ENCODE peak calls at places on chromosomes 7 and 10, in six cellular contexts. One of them, this sample, is unnamed.

GRCh38 chr7:140222797-140223196 is 46.0 kb upstream of the KDM7A start:
- DNase-seq in mesothelial cell of epicardium: no peak
- DNase-seq in pancreas: no peak
- DNase-seq in GF-D8: no peak
- DNase-seq in WERI-Rb-1: no peak
- DNase-seq in CD8-positive, alpha-beta memory T cell: no peak
- DNase-seq in this sample: no peak

GRCh38 chr7:77553123-77553522 is 16.0 kb downstream of the PTPN12 start:
- DNase-seq in mesothelial cell of epicardium: no peak
- DNase-seq in CD8-positive, alpha-beta memory T cell: no peak
- DNase-seq in WERI-Rb-1: no peak
- DNase-seq in GF-D8: no peak
- DNase-seq in pancreas: no peak
- DNase-seq in this sample: no peak

GRCh38 chr10:84497978-84498377 is 169.6 kb downstream of the CCSER2 start:
- DNase-seq in GF-D8: no peak
- DNase-seq in CD8-positive, alpha-beta memory T cell: no peak
- DNase-seq in WERI-Rb-1: no peak
- DNase-seq in mesothelial cell of epicardium: no peak
- DNase-seq in pancreas: no peak
- DNase-seq in this sample: no peak

GRCh38 chr7:84720456-84721097 is 466.3 kb downstream of the SEMA3D start:
- DNase-seq in mesothelial cell of epicardium: no peak
- DNase-seq in WERI-Rb-1: no peak
- DNase-seq in pancreas: no peak
- DNase-seq in GF-D8: no peak
- DNase-seq in CD8-positive, alpha-beta memory T cell: no peak
- DNase-seq in this sample: no peak

GRCh38 chr7:65938336-65938895 is 43.6 kb downstream of the GUSB start:
- DNase-seq in pancreas: no peak
- DNase-seq in mesothelial cell of epicardium: no peak
- DNase-seq in WERI-Rb-1: no peak
- DNase-seq in GF-D8: no peak
- DNase-seq in CD8-positive, alpha-beta memory T cell: no peak
- DNase-seq in this sample: no peak

GRCh38 chr10:114100848-114101741 is 57.4 kb downstream of the ADRB1 start:
- DNase-seq in GF-D8: no peak
- DNase-seq in mesothelial cell of epicardium: peak
- DNase-seq in WERI-Rb-1: peak
- DNase-seq in pancreas: no peak
- DNase-seq in CD8-positive, alpha-beta memory T cell: no peak
- DNase-seq in this sample: no peak

GRCh38 chr10:17562572-17562971 is 54.6 kb downstream of the HACD1 start:
- DNase-seq in mesothelial cell of epicardium: no peak
- DNase-seq in pancreas: no peak
- DNase-seq in GF-D8: no peak
- DNase-seq in CD8-positive, alpha-beta memory T cell: no peak
- DNase-seq in WERI-Rb-1: no peak
- DNase-seq in this sample: no peak

GRCh38 chr7:105246195-105247078 is 142.3 kb downstream of the SRPK2 start:
- DNase-seq in WERI-Rb-1: no peak
- DNase-seq in CD8-positive, alpha-beta memory T cell: no peak
- DNase-seq in GF-D8: peak
- DNase-seq in pancreas: no peak
- DNase-seq in mesothelial cell of epicardium: no peak
- DNase-seq in this sample: no peak

GRCh38 chr7:151087247-151088018 is 1.2 kb downstream of the AGAP3 start:
- DNase-seq in mesothelial cell of epicardium: peak
- DNase-seq in CD8-positive, alpha-beta memory T cell: peak
- DNase-seq in GF-D8: peak
- DNase-seq in WERI-Rb-1: peak
- DNase-seq in pancreas: peak
- DNase-seq in this sample: no peak

GRCh38 chr10:23035569-23035968 is 59.8 kb upstream of the MSRB2 start:
- DNase-seq in GF-D8: no peak
- DNase-seq in WERI-Rb-1: peak
- DNase-seq in CD8-positive, alpha-beta memory T cell: no peak
- DNase-seq in mesothelial cell of epicardium: no peak
- DNase-seq in pancreas: no peak
- DNase-seq in this sample: no peak

GRCh38 chr7:27186450-27187157 is 1.6 kb upstream of the HOXA11 start:
- DNase-seq in CD8-positive, alpha-beta memory T cell: no peak
- DNase-seq in GF-D8: no peak
- DNase-seq in mesothelial cell of epicardium: no peak
- DNase-seq in pancreas: no peak
- DNase-seq in WERI-Rb-1: peak
- DNase-seq in this sample: no peak

GRCh38 chr10:113232928-113233511 is 283.0 kb downstream of the TCF7L2 start:
- DNase-seq in mesothelial cell of epicardium: no peak
- DNase-seq in CD8-positive, alpha-beta memory T cell: no peak
- DNase-seq in GF-D8: no peak
- DNase-seq in pancreas: no peak
- DNase-seq in WERI-Rb-1: no peak
- DNase-seq in this sample: no peak

GRCh38 chr10:23742368-23742767 is 303.5 kb downstream of the OTUD1 start:
- DNase-seq in CD8-positive, alpha-beta memory T cell: no peak
- DNase-seq in GF-D8: no peak
- DNase-seq in pancreas: no peak
- DNase-seq in mesothelial cell of epicardium: no peak
- DNase-seq in WERI-Rb-1: no peak
- DNase-seq in this sample: no peak

GRCh38 chr10:103854687-103855423 is 521 bp downstream of the SH3PXD2A start:
- DNase-seq in CD8-positive, alpha-beta memory T cell: no peak
- DNase-seq in pancreas: no peak
- DNase-seq in GF-D8: no peak
- DNase-seq in mesothelial cell of epicardium: peak
- DNase-seq in WERI-Rb-1: peak
- DNase-seq in this sample: no peak

GRCh38 chr7:157851501-157852067 is 514.8 kb downstream of the DNAJB6 start:
- DNase-seq in WERI-Rb-1: no peak
- DNase-seq in CD8-positive, alpha-beta memory T cell: peak
- DNase-seq in mesothelial cell of epicardium: no peak
- DNase-seq in GF-D8: peak
- DNase-seq in pancreas: peak
- DNase-seq in this sample: peak

GRCh38 chr7:27092753-27093097 is 3.1 kb downstream of the HOXA1 start:
- DNase-seq in pancreas: no peak
- DNase-seq in GF-D8: no peak
- DNase-seq in WERI-Rb-1: no peak
- DNase-seq in CD8-positive, alpha-beta memory T cell: no peak
- DNase-seq in mesothelial cell of epicardium: no peak
- DNase-seq in this sample: no peak

GRCh38 chr7:155656891-155657290 is 12.4 kb downstream of the RBM33 start:
- DNase-seq in pancreas: no peak
- DNase-seq in WERI-Rb-1: no peak
- DNase-seq in mesothelial cell of epicardium: no peak
- DNase-seq in CD8-positive, alpha-beta memory T cell: no peak
- DNase-seq in GF-D8: no peak
- DNase-seq in this sample: no peak

GRCh38 chr7:45573636-45574470 is at the start of gene ADCY1:
- DNase-seq in pancreas: no peak
- DNase-seq in CD8-positive, alpha-beta memory T cell: no peak
- DNase-seq in WERI-Rb-1: no peak
- DNase-seq in mesothelial cell of epicardium: peak
- DNase-seq in GF-D8: no peak
- DNase-seq in this sample: no peak

GRCh38 chr7:50333266-50333665 is 28.8 kb downstream of the IKZF1 start:
- DNase-seq in mesothelial cell of epicardium: no peak
- DNase-seq in GF-D8: peak
- DNase-seq in CD8-positive, alpha-beta memory T cell: peak
- DNase-seq in WERI-Rb-1: no peak
- DNase-seq in pancreas: no peak
- DNase-seq in this sample: no peak

GRCh38 chr7:123522061-123522460 is 12.3 kb downstream of the IQUB start:
- DNase-seq in CD8-positive, alpha-beta memory T cell: no peak
- DNase-seq in mesothelial cell of epicardium: no peak
- DNase-seq in WERI-Rb-1: no peak
- DNase-seq in pancreas: no peak
- DNase-seq in GF-D8: no peak
- DNase-seq in this sample: no peak

GRCh38 chr7:128932862-128933821 is 4.6 kb upstream of the IRF5 start:
- DNase-seq in WERI-Rb-1: no peak
- DNase-seq in pancreas: peak
- DNase-seq in mesothelial cell of epicardium: no peak
- DNase-seq in GF-D8: no peak
- DNase-seq in CD8-positive, alpha-beta memory T cell: peak
- DNase-seq in this sample: no peak

GRCh38 chr7:106109521-106110237 is 2.4 kb downstream of the SYPL1 start:
- DNase-seq in pancreas: no peak
- DNase-seq in WERI-Rb-1: no peak
- DNase-seq in CD8-positive, alpha-beta memory T cell: no peak
- DNase-seq in mesothelial cell of epicardium: no peak
- DNase-seq in GF-D8: no peak
- DNase-seq in this sample: no peak

GRCh38 chr7:155963356-155963755 is 151.1 kb upstream of the SHH start:
- DNase-seq in pancreas: no peak
- DNase-seq in CD8-positive, alpha-beta memory T cell: no peak
- DNase-seq in GF-D8: no peak
- DNase-seq in mesothelial cell of epicardium: no peak
- DNase-seq in WERI-Rb-1: no peak
- DNase-seq in this sample: no peak

GRCh38 chr10:80662429-80663211 is 124.9 kb downstream of the SH2D4B start:
- DNase-seq in pancreas: peak
- DNase-seq in mesothelial cell of epicardium: peak
- DNase-seq in GF-D8: peak
- DNase-seq in WERI-Rb-1: peak
- DNase-seq in CD8-positive, alpha-beta memory T cell: peak
- DNase-seq in this sample: no peak

GRCh38 chr10:110311357-110311949 is 6.7 kb upstream of the SMNDC1 start:
- DNase-seq in GF-D8: no peak
- DNase-seq in pancreas: no peak
- DNase-seq in WERI-Rb-1: peak
- DNase-seq in CD8-positive, alpha-beta memory T cell: peak
- DNase-seq in mesothelial cell of epicardium: no peak
- DNase-seq in this sample: no peak

GRCh38 chr7:100711369-100711768 is 5.4 kb downstream of the POP7 start:
- DNase-seq in mesothelial cell of epicardium: no peak
- DNase-seq in CD8-positive, alpha-beta memory T cell: no peak
- DNase-seq in WERI-Rb-1: no peak
- DNase-seq in pancreas: no peak
- DNase-seq in GF-D8: no peak
- DNase-seq in this sample: no peak

GRCh38 chr10:84156768-84157167 is 16.8 kb upstream of the GPR15LG start:
- DNase-seq in pancreas: no peak
- DNase-seq in CD8-positive, alpha-beta memory T cell: peak
- DNase-seq in mesothelial cell of epicardium: no peak
- DNase-seq in WERI-Rb-1: no peak
- DNase-seq in GF-D8: peak
- DNase-seq in this sample: no peak

GRCh38 chr10:123117644-123118409 is 17.9 kb upstream of the HMX3 start:
- DNase-seq in CD8-positive, alpha-beta memory T cell: no peak
- DNase-seq in GF-D8: no peak
- DNase-seq in mesothelial cell of epicardium: no peak
- DNase-seq in pancreas: no peak
- DNase-seq in WERI-Rb-1: no peak
- DNase-seq in this sample: peak

GRCh38 chr7:158028971-158029370 is 558.7 kb downstream of the PTPRN2 start:
- DNase-seq in WERI-Rb-1: no peak
- DNase-seq in mesothelial cell of epicardium: no peak
- DNase-seq in GF-D8: no peak
- DNase-seq in pancreas: no peak
- DNase-seq in CD8-positive, alpha-beta memory T cell: no peak
- DNase-seq in this sample: no peak

GRCh38 chr7:36280840-36281812 is 108.5 kb upstream of the ANLN start:
- DNase-seq in pancreas: peak
- DNase-seq in GF-D8: no peak
- DNase-seq in mesothelial cell of epicardium: no peak
- DNase-seq in WERI-Rb-1: no peak
- DNase-seq in CD8-positive, alpha-beta memory T cell: no peak
- DNase-seq in this sample: no peak

GRCh38 chr7:139995034-139995915 is 67.5 kb downstream of the PARP12 start:
- DNase-seq in GF-D8: no peak
- DNase-seq in WERI-Rb-1: no peak
- DNase-seq in mesothelial cell of epicardium: no peak
- DNase-seq in pancreas: peak
- DNase-seq in CD8-positive, alpha-beta memory T cell: no peak
- DNase-seq in this sample: peak

GRCh38 chr7:73824986-73825385 is 5.8 kb upstream of the CLDN4 start:
- DNase-seq in pancreas: peak
- DNase-seq in WERI-Rb-1: no peak
- DNase-seq in GF-D8: no peak
- DNase-seq in mesothelial cell of epicardium: no peak
- DNase-seq in CD8-positive, alpha-beta memory T cell: no peak
- DNase-seq in this sample: no peak

GRCh38 chr7:105649727-105650381 is 68.6 kb upstream of the EFCAB10 start:
- DNase-seq in GF-D8: no peak
- DNase-seq in mesothelial cell of epicardium: no peak
- DNase-seq in pancreas: no peak
- DNase-seq in WERI-Rb-1: no peak
- DNase-seq in CD8-positive, alpha-beta memory T cell: no peak
- DNase-seq in this sample: no peak